ENCODE peak calls at places on chromosome 4, in nine cellular contexts. One of them, this sample, is unnamed.

GRCh38 chr4:76363556-76364290 is 57.2 kb downstream of the STBD1 start:
- DNase-seq in activated T-cell treated with anti-CD3 and anti-CD28 coated beads for 48 hours: no peak
- DNase-seq in stimulated activated CD8-positive, alpha-beta memory T cell treated with anti-CD3 and anti-CD28 coated beads, Interleukin-4, amount 100 ng/mL, for 1 hour: no peak
- DNase-seq in NCI-H69: no peak
- DNase-seq in effector CD4-positive, alpha-beta T cell: no peak
- DNase-seq in T-helper 17 cell: no peak
- DNase-seq in naive thymus-derived CD8-positive, alpha-beta T cell: no peak
- DNase-seq in germinal center: no peak
- DNase-seq in posterior cingulate gyrus: no peak
- DNase-seq in this sample: no peak

GRCh38 chr4:186192068-186192751 is 843 bp downstream of the CYP4V2 start:
- DNase-seq in activated T-cell treated with anti-CD3 and anti-CD28 coated beads for 48 hours: peak; percentile 25
- DNase-seq in stimulated activated CD8-positive, alpha-beta memory T cell treated with anti-CD3 and anti-CD28 coated beads, Interleukin-4, amount 100 ng/mL, for 1 hour: no peak
- DNase-seq in NCI-H69: no peak
- DNase-seq in effector CD4-positive, alpha-beta T cell: peak; percentile 9
- DNase-seq in T-helper 17 cell: no peak
- DNase-seq in naive thymus-derived CD8-positive, alpha-beta T cell: no peak
- DNase-seq in germinal center: peak; percentile 34
- DNase-seq in posterior cingulate gyrus: peak; percentile 34
- DNase-seq in this sample: no peak

GRCh38 chr4:105586638-105587328 is 34.4 kb downstream of the ARHGEF38 start:
- DNase-seq in activated T-cell treated with anti-CD3 and anti-CD28 coated beads for 48 hours: no peak
- DNase-seq in stimulated activated CD8-positive, alpha-beta memory T cell treated with anti-CD3 and anti-CD28 coated beads, Interleukin-4, amount 100 ng/mL, for 1 hour: no peak
- DNase-seq in NCI-H69: no peak
- DNase-seq in effector CD4-positive, alpha-beta T cell: no peak
- DNase-seq in T-helper 17 cell: no peak
- DNase-seq in naive thymus-derived CD8-positive, alpha-beta T cell: no peak
- DNase-seq in germinal center: no peak
- DNase-seq in posterior cingulate gyrus: no peak
- DNase-seq in this sample: no peak

GRCh38 chr4:5770051-5770450 is 59.0 kb downstream of the EVC start:
- DNase-seq in activated T-cell treated with anti-CD3 and anti-CD28 coated beads for 48 hours: no peak
- DNase-seq in stimulated activated CD8-positive, alpha-beta memory T cell treated with anti-CD3 and anti-CD28 coated beads, Interleukin-4, amount 100 ng/mL, for 1 hour: no peak
- DNase-seq in NCI-H69: no peak
- DNase-seq in effector CD4-positive, alpha-beta T cell: no peak
- DNase-seq in T-helper 17 cell: no peak
- DNase-seq in naive thymus-derived CD8-positive, alpha-beta T cell: no peak
- DNase-seq in germinal center: no peak
- DNase-seq in posterior cingulate gyrus: no peak
- DNase-seq in this sample: no peak

GRCh38 chr4:70559216-70559830 is 32.7 kb upstream of the AMBN start:
- DNase-seq in activated T-cell treated with anti-CD3 and anti-CD28 coated beads for 48 hours: peak; percentile 5
- DNase-seq in stimulated activated CD8-positive, alpha-beta memory T cell treated with anti-CD3 and anti-CD28 coated beads, Interleukin-4, amount 100 ng/mL, for 1 hour: no peak
- DNase-seq in NCI-H69: peak; percentile 27
- DNase-seq in effector CD4-positive, alpha-beta T cell: peak; percentile 18
- DNase-seq in T-helper 17 cell: no peak
- DNase-seq in naive thymus-derived CD8-positive, alpha-beta T cell: peak; percentile 2
- DNase-seq in germinal center: peak; percentile 51
- DNase-seq in posterior cingulate gyrus: peak; percentile 40
- DNase-seq in this sample: peak; percentile 10

GRCh38 chr4:155571184-155571944 is 95.3 kb upstream of the GUCY1A1 start:
- DNase-seq in activated T-cell treated with anti-CD3 and anti-CD28 coated beads for 48 hours: no peak
- DNase-seq in stimulated activated CD8-positive, alpha-beta memory T cell treated with anti-CD3 and anti-CD28 coated beads, Interleukin-4, amount 100 ng/mL, for 1 hour: no peak
- DNase-seq in NCI-H69: no peak
- DNase-seq in effector CD4-positive, alpha-beta T cell: no peak
- DNase-seq in T-helper 17 cell: no peak
- DNase-seq in naive thymus-derived CD8-positive, alpha-beta T cell: no peak
- DNase-seq in germinal center: no peak
- DNase-seq in posterior cingulate gyrus: no peak
- DNase-seq in this sample: no peak

GRCh38 chr4:174669278-174669677 is 147.0 kb upstream of the HPGD start:
- DNase-seq in activated T-cell treated with anti-CD3 and anti-CD28 coated beads for 48 hours: no peak
- DNase-seq in stimulated activated CD8-positive, alpha-beta memory T cell treated with anti-CD3 and anti-CD28 coated beads, Interleukin-4, amount 100 ng/mL, for 1 hour: no peak
- DNase-seq in NCI-H69: no peak
- DNase-seq in effector CD4-positive, alpha-beta T cell: no peak
- DNase-seq in T-helper 17 cell: no peak
- DNase-seq in naive thymus-derived CD8-positive, alpha-beta T cell: no peak
- DNase-seq in germinal center: no peak
- DNase-seq in posterior cingulate gyrus: no peak
- DNase-seq in this sample: no peak

GRCh38 chr4:2063557-2064275 is 4.6 kb downstream of the NAT8L start:
- DNase-seq in activated T-cell treated with anti-CD3 and anti-CD28 coated beads for 48 hours: no peak
- DNase-seq in stimulated activated CD8-positive, alpha-beta memory T cell treated with anti-CD3 and anti-CD28 coated beads, Interleukin-4, amount 100 ng/mL, for 1 hour: no peak
- DNase-seq in NCI-H69: no peak
- DNase-seq in effector CD4-positive, alpha-beta T cell: no peak
- DNase-seq in T-helper 17 cell: no peak
- DNase-seq in naive thymus-derived CD8-positive, alpha-beta T cell: no peak
- DNase-seq in germinal center: no peak
- DNase-seq in posterior cingulate gyrus: no peak
- DNase-seq in this sample: no peak

GRCh38 chr4:184281231-184282139 is 63.8 kb upstream of the ENPP6 start:
- DNase-seq in activated T-cell treated with anti-CD3 and anti-CD28 coated beads for 48 hours: no peak
- DNase-seq in stimulated activated CD8-positive, alpha-beta memory T cell treated with anti-CD3 and anti-CD28 coated beads, Interleukin-4, amount 100 ng/mL, for 1 hour: no peak
- DNase-seq in NCI-H69: no peak
- DNase-seq in effector CD4-positive, alpha-beta T cell: no peak
- DNase-seq in T-helper 17 cell: no peak
- DNase-seq in naive thymus-derived CD8-positive, alpha-beta T cell: no peak
- DNase-seq in germinal center: no peak
- DNase-seq in posterior cingulate gyrus: no peak
- DNase-seq in this sample: no peak

GRCh38 chr4:83151645-83152044 is 37.1 kb upstream of the PLAC8 start:
- DNase-seq in activated T-cell treated with anti-CD3 and anti-CD28 coated beads for 48 hours: no peak
- DNase-seq in stimulated activated CD8-positive, alpha-beta memory T cell treated with anti-CD3 and anti-CD28 coated beads, Interleukin-4, amount 100 ng/mL, for 1 hour: no peak
- DNase-seq in NCI-H69: no peak
- DNase-seq in effector CD4-positive, alpha-beta T cell: no peak
- DNase-seq in T-helper 17 cell: no peak
- DNase-seq in naive thymus-derived CD8-positive, alpha-beta T cell: no peak
- DNase-seq in germinal center: no peak
- DNase-seq in posterior cingulate gyrus: no peak
- DNase-seq in this sample: no peak

GRCh38 chr4:22897520-22898108 is 204.9 kb downstream of the GBA3 start:
- DNase-seq in activated T-cell treated with anti-CD3 and anti-CD28 coated beads for 48 hours: peak; percentile 8
- DNase-seq in stimulated activated CD8-positive, alpha-beta memory T cell treated with anti-CD3 and anti-CD28 coated beads, Interleukin-4, amount 100 ng/mL, for 1 hour: no peak
- DNase-seq in NCI-H69: peak; percentile 39
- DNase-seq in effector CD4-positive, alpha-beta T cell: no peak
- DNase-seq in T-helper 17 cell: no peak
- DNase-seq in naive thymus-derived CD8-positive, alpha-beta T cell: no peak
- DNase-seq in germinal center: peak; percentile 11
- DNase-seq in posterior cingulate gyrus: peak; percentile 20
- DNase-seq in this sample: no peak

GRCh38 chr4:98938386-98938785 is 9.5 kb upstream of the EIF4E start:
- DNase-seq in activated T-cell treated with anti-CD3 and anti-CD28 coated beads for 48 hours: no peak
- DNase-seq in stimulated activated CD8-positive, alpha-beta memory T cell treated with anti-CD3 and anti-CD28 coated beads, Interleukin-4, amount 100 ng/mL, for 1 hour: no peak
- DNase-seq in NCI-H69: no peak
- DNase-seq in effector CD4-positive, alpha-beta T cell: no peak
- DNase-seq in T-helper 17 cell: no peak
- DNase-seq in naive thymus-derived CD8-positive, alpha-beta T cell: no peak
- DNase-seq in germinal center: no peak
- DNase-seq in posterior cingulate gyrus: no peak
- DNase-seq in this sample: no peak

GRCh38 chr4:140811429-140811828 is 55.2 kb upstream of the TBC1D9 start:
- DNase-seq in activated T-cell treated with anti-CD3 and anti-CD28 coated beads for 48 hours: no peak
- DNase-seq in stimulated activated CD8-positive, alpha-beta memory T cell treated with anti-CD3 and anti-CD28 coated beads, Interleukin-4, amount 100 ng/mL, for 1 hour: no peak
- DNase-seq in NCI-H69: peak; percentile 56
- DNase-seq in effector CD4-positive, alpha-beta T cell: no peak
- DNase-seq in T-helper 17 cell: no peak
- DNase-seq in naive thymus-derived CD8-positive, alpha-beta T cell: no peak
- DNase-seq in germinal center: no peak
- DNase-seq in posterior cingulate gyrus: no peak
- DNase-seq in this sample: no peak

GRCh38 chr4:175166020-175166419 is 247.9 kb downstream of the ADAM29 start:
- DNase-seq in activated T-cell treated with anti-CD3 and anti-CD28 coated beads for 48 hours: no peak
- DNase-seq in stimulated activated CD8-positive, alpha-beta memory T cell treated with anti-CD3 and anti-CD28 coated beads, Interleukin-4, amount 100 ng/mL, for 1 hour: no peak
- DNase-seq in NCI-H69: no peak
- DNase-seq in effector CD4-positive, alpha-beta T cell: no peak
- DNase-seq in T-helper 17 cell: no peak
- DNase-seq in naive thymus-derived CD8-positive, alpha-beta T cell: no peak
- DNase-seq in germinal center: no peak
- DNase-seq in posterior cingulate gyrus: no peak
- DNase-seq in this sample: no peak

GRCh38 chr4:40228497-40229365 is 31.9 kb downstream of the RHOH start:
- DNase-seq in activated T-cell treated with anti-CD3 and anti-CD28 coated beads for 48 hours: no peak
- DNase-seq in stimulated activated CD8-positive, alpha-beta memory T cell treated with anti-CD3 and anti-CD28 coated beads, Interleukin-4, amount 100 ng/mL, for 1 hour: no peak
- DNase-seq in NCI-H69: no peak
- DNase-seq in effector CD4-positive, alpha-beta T cell: no peak
- DNase-seq in T-helper 17 cell: no peak
- DNase-seq in naive thymus-derived CD8-positive, alpha-beta T cell: no peak
- DNase-seq in germinal center: no peak
- DNase-seq in posterior cingulate gyrus: no peak
- DNase-seq in this sample: no peak

GRCh38 chr4:38752393-38752961 is 30.3 kb downstream of the TLR10 start:
- DNase-seq in activated T-cell treated with anti-CD3 and anti-CD28 coated beads for 48 hours: no peak
- DNase-seq in stimulated activated CD8-positive, alpha-beta memory T cell treated with anti-CD3 and anti-CD28 coated beads, Interleukin-4, amount 100 ng/mL, for 1 hour: no peak
- DNase-seq in NCI-H69: no peak
- DNase-seq in effector CD4-positive, alpha-beta T cell: no peak
- DNase-seq in T-helper 17 cell: no peak
- DNase-seq in naive thymus-derived CD8-positive, alpha-beta T cell: no peak
- DNase-seq in germinal center: no peak
- DNase-seq in posterior cingulate gyrus: no peak
- DNase-seq in this sample: no peak

GRCh38 chr4:113052379-113052951 is 3.0 kb downstream of the ANK2 start:
- DNase-seq in activated T-cell treated with anti-CD3 and anti-CD28 coated beads for 48 hours: no peak
- DNase-seq in stimulated activated CD8-positive, alpha-beta memory T cell treated with anti-CD3 and anti-CD28 coated beads, Interleukin-4, amount 100 ng/mL, for 1 hour: no peak
- DNase-seq in NCI-H69: peak; percentile 88
- DNase-seq in effector CD4-positive, alpha-beta T cell: no peak
- DNase-seq in T-helper 17 cell: no peak
- DNase-seq in naive thymus-derived CD8-positive, alpha-beta T cell: no peak
- DNase-seq in germinal center: no peak
- DNase-seq in posterior cingulate gyrus: peak; percentile 14
- DNase-seq in this sample: no peak

GRCh38 chr4:10108818-10109783 is 7.5 kb downstream of the WDR1 start:
- DNase-seq in activated T-cell treated with anti-CD3 and anti-CD28 coated beads for 48 hours: no peak
- DNase-seq in stimulated activated CD8-positive, alpha-beta memory T cell treated with anti-CD3 and anti-CD28 coated beads, Interleukin-4, amount 100 ng/mL, for 1 hour: no peak
- DNase-seq in NCI-H69: no peak
- DNase-seq in effector CD4-positive, alpha-beta T cell: peak; percentile 42
- DNase-seq in T-helper 17 cell: no peak
- DNase-seq in naive thymus-derived CD8-positive, alpha-beta T cell: no peak
- DNase-seq in germinal center: no peak
- DNase-seq in posterior cingulate gyrus: no peak
- DNase-seq in this sample: peak; percentile 30

GRCh38 chr4:138911903-138912713 is 103.5 kb upstream of the NOCT start:
- DNase-seq in activated T-cell treated with anti-CD3 and anti-CD28 coated beads for 48 hours: no peak
- DNase-seq in stimulated activated CD8-positive, alpha-beta memory T cell treated with anti-CD3 and anti-CD28 coated beads, Interleukin-4, amount 100 ng/mL, for 1 hour: no peak
- DNase-seq in NCI-H69: peak; percentile 92
- DNase-seq in effector CD4-positive, alpha-beta T cell: no peak
- DNase-seq in T-helper 17 cell: no peak
- DNase-seq in naive thymus-derived CD8-positive, alpha-beta T cell: no peak
- DNase-seq in germinal center: no peak
- DNase-seq in posterior cingulate gyrus: no peak
- DNase-seq in this sample: no peak

GRCh38 chr4:121658125-121658524 is 38.7 kb downstream of the ANXA5 start:
- DNase-seq in activated T-cell treated with anti-CD3 and anti-CD28 coated beads for 48 hours: no peak
- DNase-seq in stimulated activated CD8-positive, alpha-beta memory T cell treated with anti-CD3 and anti-CD28 coated beads, Interleukin-4, amount 100 ng/mL, for 1 hour: no peak
- DNase-seq in NCI-H69: no peak
- DNase-seq in effector CD4-positive, alpha-beta T cell: no peak
- DNase-seq in T-helper 17 cell: no peak
- DNase-seq in naive thymus-derived CD8-positive, alpha-beta T cell: no peak
- DNase-seq in germinal center: no peak
- DNase-seq in posterior cingulate gyrus: no peak
- DNase-seq in this sample: no peak

GRCh38 chr4:37666625-37667071 is 19.5 kb downstream of the RELL1 start:
- DNase-seq in activated T-cell treated with anti-CD3 and anti-CD28 coated beads for 48 hours: no peak
- DNase-seq in stimulated activated CD8-positive, alpha-beta memory T cell treated with anti-CD3 and anti-CD28 coated beads, Interleukin-4, amount 100 ng/mL, for 1 hour: no peak
- DNase-seq in NCI-H69: peak; percentile 42
- DNase-seq in effector CD4-positive, alpha-beta T cell: no peak
- DNase-seq in T-helper 17 cell: no peak
- DNase-seq in naive thymus-derived CD8-positive, alpha-beta T cell: no peak
- DNase-seq in germinal center: no peak
- DNase-seq in posterior cingulate gyrus: no peak
- DNase-seq in this sample: no peak

GRCh38 chr4:128553665-128554515 is 255.6 kb upstream of the JADE1 start:
- DNase-seq in activated T-cell treated with anti-CD3 and anti-CD28 coated beads for 48 hours: no peak
- DNase-seq in stimulated activated CD8-positive, alpha-beta memory T cell treated with anti-CD3 and anti-CD28 coated beads, Interleukin-4, amount 100 ng/mL, for 1 hour: no peak
- DNase-seq in NCI-H69: no peak
- DNase-seq in effector CD4-positive, alpha-beta T cell: no peak
- DNase-seq in T-helper 17 cell: no peak
- DNase-seq in naive thymus-derived CD8-positive, alpha-beta T cell: no peak
- DNase-seq in germinal center: no peak
- DNase-seq in posterior cingulate gyrus: no peak
- DNase-seq in this sample: no peak

GRCh38 chr4:7441201-7441600 is 6.5 kb upstream of the PSAPL1 start:
- DNase-seq in activated T-cell treated with anti-CD3 and anti-CD28 coated beads for 48 hours: no peak
- DNase-seq in stimulated activated CD8-positive, alpha-beta memory T cell treated with anti-CD3 and anti-CD28 coated beads, Interleukin-4, amount 100 ng/mL, for 1 hour: no peak
- DNase-seq in NCI-H69: no peak
- DNase-seq in effector CD4-positive, alpha-beta T cell: no peak
- DNase-seq in T-helper 17 cell: no peak
- DNase-seq in naive thymus-derived CD8-positive, alpha-beta T cell: no peak
- DNase-seq in germinal center: no peak
- DNase-seq in posterior cingulate gyrus: no peak
- DNase-seq in this sample: no peak

GRCh38 chr4:17189322-17189721 is 290.9 kb upstream of the LDB2 start:
- DNase-seq in activated T-cell treated with anti-CD3 and anti-CD28 coated beads for 48 hours: no peak
- DNase-seq in stimulated activated CD8-positive, alpha-beta memory T cell treated with anti-CD3 and anti-CD28 coated beads, Interleukin-4, amount 100 ng/mL, for 1 hour: no peak
- DNase-seq in NCI-H69: no peak
- DNase-seq in effector CD4-positive, alpha-beta T cell: no peak
- DNase-seq in T-helper 17 cell: no peak
- DNase-seq in naive thymus-derived CD8-positive, alpha-beta T cell: no peak
- DNase-seq in germinal center: no peak
- DNase-seq in posterior cingulate gyrus: no peak
- DNase-seq in this sample: no peak

GRCh38 chr4:139738846-139739613 is 73.4 kb downstream of the MGST2 start:
- DNase-seq in activated T-cell treated with anti-CD3 and anti-CD28 coated beads for 48 hours: no peak
- DNase-seq in stimulated activated CD8-positive, alpha-beta memory T cell treated with anti-CD3 and anti-CD28 coated beads, Interleukin-4, amount 100 ng/mL, for 1 hour: no peak
- DNase-seq in NCI-H69: peak; percentile 29
- DNase-seq in effector CD4-positive, alpha-beta T cell: no peak
- DNase-seq in T-helper 17 cell: no peak
- DNase-seq in naive thymus-derived CD8-positive, alpha-beta T cell: no peak
- DNase-seq in germinal center: no peak
- DNase-seq in posterior cingulate gyrus: no peak
- DNase-seq in this sample: no peak

GRCh38 chr4:102757681-102758080 is 3.1 kb downstream of the MANBA start:
- DNase-seq in activated T-cell treated with anti-CD3 and anti-CD28 coated beads for 48 hours: no peak
- DNase-seq in stimulated activated CD8-positive, alpha-beta memory T cell treated with anti-CD3 and anti-CD28 coated beads, Interleukin-4, amount 100 ng/mL, for 1 hour: no peak
- DNase-seq in NCI-H69: no peak
- DNase-seq in effector CD4-positive, alpha-beta T cell: no peak
- DNase-seq in T-helper 17 cell: no peak
- DNase-seq in naive thymus-derived CD8-positive, alpha-beta T cell: no peak
- DNase-seq in germinal center: no peak
- DNase-seq in posterior cingulate gyrus: no peak
- DNase-seq in this sample: no peak

GRCh38 chr4:108359936-108360681 is 191.4 kb upstream of the LEF1 start:
- DNase-seq in activated T-cell treated with anti-CD3 and anti-CD28 coated beads for 48 hours: no peak
- DNase-seq in stimulated activated CD8-positive, alpha-beta memory T cell treated with anti-CD3 and anti-CD28 coated beads, Interleukin-4, amount 100 ng/mL, for 1 hour: no peak
- DNase-seq in NCI-H69: no peak
- DNase-seq in effector CD4-positive, alpha-beta T cell: no peak
- DNase-seq in T-helper 17 cell: no peak
- DNase-seq in naive thymus-derived CD8-positive, alpha-beta T cell: no peak
- DNase-seq in germinal center: no peak
- DNase-seq in posterior cingulate gyrus: no peak
- DNase-seq in this sample: no peak

GRCh38 chr4:7201351-7202305 is 9.3 kb downstream of the SORCS2 start:
- DNase-seq in activated T-cell treated with anti-CD3 and anti-CD28 coated beads for 48 hours: no peak
- DNase-seq in stimulated activated CD8-positive, alpha-beta memory T cell treated with anti-CD3 and anti-CD28 coated beads, Interleukin-4, amount 100 ng/mL, for 1 hour: no peak
- DNase-seq in NCI-H69: no peak
- DNase-seq in effector CD4-positive, alpha-beta T cell: no peak
- DNase-seq in T-helper 17 cell: no peak
- DNase-seq in naive thymus-derived CD8-positive, alpha-beta T cell: no peak
- DNase-seq in germinal center: no peak
- DNase-seq in posterior cingulate gyrus: no peak
- DNase-seq in this sample: no peak

GRCh38 chr4:141540643-141541042 is 95.7 kb upstream of the IL15 start:
- DNase-seq in activated T-cell treated with anti-CD3 and anti-CD28 coated beads for 48 hours: no peak
- DNase-seq in stimulated activated CD8-positive, alpha-beta memory T cell treated with anti-CD3 and anti-CD28 coated beads, Interleukin-4, amount 100 ng/mL, for 1 hour: no peak
- DNase-seq in NCI-H69: no peak
- DNase-seq in effector CD4-positive, alpha-beta T cell: no peak
- DNase-seq in T-helper 17 cell: no peak
- DNase-seq in naive thymus-derived CD8-positive, alpha-beta T cell: no peak
- DNase-seq in germinal center: no peak
- DNase-seq in posterior cingulate gyrus: no peak
- DNase-seq in this sample: no peak

GRCh38 chr4:3440979-3441500 is 728 bp upstream of the HGFAC start:
- DNase-seq in activated T-cell treated with anti-CD3 and anti-CD28 coated beads for 48 hours: no peak
- DNase-seq in stimulated activated CD8-positive, alpha-beta memory T cell treated with anti-CD3 and anti-CD28 coated beads, Interleukin-4, amount 100 ng/mL, for 1 hour: no peak
- DNase-seq in NCI-H69: no peak
- DNase-seq in effector CD4-positive, alpha-beta T cell: no peak
- DNase-seq in T-helper 17 cell: no peak
- DNase-seq in naive thymus-derived CD8-positive, alpha-beta T cell: no peak
- DNase-seq in germinal center: no peak
- DNase-seq in posterior cingulate gyrus: no peak
- DNase-seq in this sample: no peak

GRCh38 chr4:140049924-140050681 is 103.9 kb downstream of the MAML3 start:
- DNase-seq in activated T-cell treated with anti-CD3 and anti-CD28 coated beads for 48 hours: no peak
- DNase-seq in stimulated activated CD8-positive, alpha-beta memory T cell treated with anti-CD3 and anti-CD28 coated beads, Interleukin-4, amount 100 ng/mL, for 1 hour: no peak
- DNase-seq in NCI-H69: peak; percentile 83
- DNase-seq in effector CD4-positive, alpha-beta T cell: no peak
- DNase-seq in T-helper 17 cell: no peak
- DNase-seq in naive thymus-derived CD8-positive, alpha-beta T cell: no peak
- DNase-seq in germinal center: peak; percentile 26
- DNase-seq in posterior cingulate gyrus: no peak
- DNase-seq in this sample: no peak

This sample was measured in T follicular helper cell.